ENCODE peak calls at places on chromosome 21, in five cellular contexts. Z, L, T, D and G are unnamed samples.
A peak's percentile ranks its signal among the peaks of the same experiment; 100 is the strongest.

GRCh38 chr21:41254090-41254700 is 62.4 kb upstream of the FAM3B start:
- DNase-seq in L (no peak), D (no peak), Z (no peak), T (no peak), G (peak; percentile 44)

GRCh38 chr21:43984905-43985689 is 27.0 kb upstream of the TRAPPC10 start:
- DNase-seq in Z (no peak), T (no peak), L (no peak), D (no peak), G (no peak)

GRCh38 chr21:27292229-27292628 is 325.3 kb upstream of the ADAMTS5 start:
- DNase-seq in L (no peak), T (no peak), D (no peak), Z (no peak), G (no peak)

GRCh38 chr21:21324297-21324696 is 326.1 kb downstream of the NCAM2 start:
- DNase-seq in D (no peak), L (no peak), T (no peak), Z (no peak), G (no peak)

GRCh38 chr21:32181415-32181814 is 97.4 kb downstream of the MIS18A start:
- DNase-seq in D (no peak), L (no peak), Z (no peak), T (no peak), G (no peak)

GRCh38 chr21:37266515-37267221 is 466 bp downstream of the VPS26C start:
- DNase-seq in Z (peak; percentile 48), D (no peak), T (no peak), L (no peak), G (peak; percentile 28)

GRCh38 chr21:38297193-38297592 is 40.4 kb downstream of the KCNJ15 start:
- DNase-seq in D (no peak), Z (peak; percentile 94), L (no peak), T (no peak), G (peak; percentile 80)

GRCh38 chr21:42543106-42543847 is 29.6 kb downstream of the SLC37A1 start:
- DNase-seq in L (no peak), D (no peak), T (no peak), Z (no peak), G (no peak)

GRCh38 chr21:39472211-39472610 is 20.4 kb downstream of the SH3BGR start:
- DNase-seq in T (no peak), D (no peak), Z (no peak), L (no peak), G (no peak)

GRCh38 chr21:41009398-41010177 is 158.4 kb upstream of the BACE2 start:
- DNase-seq in D (no peak), T (no peak), Z (no peak), L (no peak), G (no peak)

GRCh38 chr21:32881458-32881857 is 109.9 kb upstream of the PAXBP1 start:
- DNase-seq in D (no peak), Z (no peak), L (no peak), T (no peak), G (no peak)

GRCh38 chr21:37561941-37562919 is 195.7 kb downstream of the DYRK1A start:
- DNase-seq in L (no peak), T (no peak), Z (no peak), D (no peak), G (no peak)

GRCh38 chr21:17101696-17102095 is 411.1 kb upstream of the CXADR start:
- DNase-seq in L (no peak), D (no peak), T (no peak), Z (no peak), G (no peak)